ENCODE peak calls at places on chromosome 2, in four cellular contexts. N is cardiac muscle cell, M is thoracic aorta, B is fibroblast of lung. H is an unnamed sample. For H3K4me1 and H3K27me3, the result is how much of the 10 kb centered on the place peaks cover.

GRCh38 chr2:216299588-216299987 is 72.7 kb downstream of the MARCHF4 start:
- DNase-seq in N (no peak), B (peak), M (no peak), H (no peak)

GRCh38 chr2:69138793-69139510 is 126.0 kb downstream of the ANTXR1 start:
- DNase-seq in B (peak), M (no peak), N (no peak), H (no peak)

GRCh38 chr2:240329778-240330177 is 105.7 kb upstream of the GPC1 start:
- DNase-seq in M (no peak), N (no peak), B (no peak), H (no peak)

GRCh38 chr2:168499500-168499899 is 43.4 kb downstream of the CERS6 start:
- DNase-seq in N (no peak), B (peak), M (no peak), H (no peak)

GRCh38 chr2:198973785-198974184 is 484.0 kb downstream of the SATB2 start:
- DNase-seq in N (no peak), M (no peak), B (no peak), H (no peak)

GRCh38 chr2:72148391-72148974 is 821 bp upstream of the CYP26B1 start:
- DNase-seq in M (no peak), N (peak), B (no peak), H (no peak)

GRCh38 chr2:29627366-29627765 is 294.0 kb downstream of the ALK start:
- DNase-seq in B (peak), M (no peak), N (no peak), H (no peak)

GRCh38 chr2:215680605-215681598 is 245.0 kb upstream of the FN1 start:
- DNase-seq in M (no peak), N (no peak), B (peak), H (no peak)

GRCh38 chr2:231932985-231933915 is 7.1 kb upstream of the NPPC start:
- DNase-seq in B (no peak), M (no peak), N (no peak), H (no peak)

GRCh38 chr2:36451512-36451911 is 95.9 kb downstream of the CRIM1 start:
- DNase-seq in B (peak), M (no peak), N (no peak), H (no peak)

GRCh38 chr2:232574674-232575403 is 24.4 kb downstream of the EIF4E2 start:
- DNase-seq in N (no peak), M (no peak), B (peak), H (no peak)

GRCh38 chr2:234044157-234044556 is 6.3 kb upstream of the SPP2 start:
- DNase-seq in B (peak), N (no peak), M (no peak), H (no peak)

GRCh38 chr2:29222381-29223179 is 107.4 kb downstream of the CLIP4 start:
- DNase-seq in N (no peak), B (no peak), M (no peak), H (no peak)

GRCh38 chr2:57444731-57445414 is 601.7 kb upstream of the VRK2 start:
- DNase-seq in N (no peak), M (no peak), B (peak), H (no peak)

GRCh38 chr2:241680827-241681599 is 5.6 kb downstream of the DTYMK start:
- DNase-seq in N (no peak), M (no peak), B (peak), H (no peak)

GRCh38 chr2:237320801-237321563 is 93.0 kb downstream of the COL6A3 start:
- DNase-seq in B (no peak), M (no peak), N (no peak), H (no peak)

GRCh38 chr2:221455214-221455613 is 116.9 kb downstream of the EPHA4 start:
- DNase-seq in N (no peak), M (no peak), B (no peak), H (no peak)

GRCh38 chr2:23360571-23361125 is 24.3 kb upstream of the KLHL29 start:
- DNase-seq in B (no peak), M (no peak), N (no peak), H (no peak)

GRCh38 chr2:12534646-12535263 is 182.0 kb upstream of the TRIB2 start:
- DNase-seq in B (peak), N (no peak), M (no peak), H (no peak)

GRCh38 chr2:43010428-43011141 is 215.8 kb downstream of the ZFP36L2 start:
- DNase-seq in M (no peak), N (no peak), B (peak), H (peak)

GRCh38 chr2:234961784-234962183 is 10.0 kb downstream of the SH3BP4 start:
- DNase-seq in N (no peak), M (no peak), B (no peak), H (no peak)

GRCh38 chr2:198448803-198449202 is 644.4 kb downstream of the PLCL1 start:
- DNase-seq in B (no peak), N (no peak), M (no peak), H (peak)

GRCh38 chr2:47437287-47437686 is 34.3 kb downstream of the MSH2 start:
- DNase-seq in M (no peak), B (peak), N (peak), H (peak)

GRCh38 chr2:133871810-133872209 is 303.5 kb upstream of the NCKAP5 start:
- DNase-seq in N (no peak), B (peak), M (no peak), H (no peak)

GRCh38 chr2:65070172-65070830 is 14.1 kb downstream of the CEP68 start:
- DNase-seq in B (peak), N (no peak), M (no peak), H (peak)

GRCh38 chr2:111900859-111901258 is 2.5 kb downstream of the MERTK start:
- DNase-seq in M (no peak), N (peak), B (peak), H (peak)

GRCh38 chr2:83826601-83827000 is 632.5 kb downstream of the SUCLG1 start:
- DNase-seq in N (no peak), M (no peak), B (no peak), H (no peak)

GRCh38 chr2:9824956-9825720 is 18.1 kb upstream of the TAF1B start:
- DNase-seq in M (no peak), B (peak), N (no peak), H (no peak)

GRCh38 chr2:113127646-113128385 is 418 bp downstream of the IL1RN start:
- DNase-seq in M (no peak), B (no peak), N (no peak), H (no peak)
- H3K4me1 ChIP-seq in M (under half), B (under half), N (under half), H (under half)

GRCh38 chr2:18209934-18210639 is 331.6 kb downstream of the KCNS3 start:
- DNase-seq in B (peak), M (no peak), N (no peak), H (no peak)

GRCh38 chr2:18214936-18215335 is 336.5 kb downstream of the KCNS3 start:
- DNase-seq in B (peak), N (no peak), M (no peak), H (no peak)

GRCh38 chr2:18213986-18214385 is 335.5 kb downstream of the KCNS3 start:
- DNase-seq in N (no peak), B (no peak), M (no peak), H (no peak)

DNA sequence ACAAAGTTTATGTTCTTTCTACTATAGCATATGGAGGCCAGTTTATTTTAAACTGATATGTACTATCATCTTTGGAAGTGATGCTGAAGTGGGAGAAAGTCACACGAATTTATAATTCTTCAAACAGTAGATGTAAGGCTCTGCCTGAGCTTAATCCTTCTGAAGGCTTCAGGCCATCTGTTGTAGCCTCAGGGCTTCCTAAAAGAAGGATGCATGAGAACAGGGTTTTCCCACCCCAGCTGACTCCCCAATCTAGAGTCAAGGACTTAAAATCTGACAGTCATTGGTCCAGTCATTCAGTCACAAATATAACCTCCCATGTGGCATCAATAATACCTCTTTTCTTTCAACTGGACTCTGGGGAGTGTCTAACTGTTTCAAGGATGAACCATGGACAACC is 330.5 kb downstream of the KCNS3 start:
- DNase-seq in M (no peak), N (no peak), B (no peak), H (no peak)
- H3K27me3 ChIP-seq in M (under half), N (under half), B (under half), H (under half)

DNA sequence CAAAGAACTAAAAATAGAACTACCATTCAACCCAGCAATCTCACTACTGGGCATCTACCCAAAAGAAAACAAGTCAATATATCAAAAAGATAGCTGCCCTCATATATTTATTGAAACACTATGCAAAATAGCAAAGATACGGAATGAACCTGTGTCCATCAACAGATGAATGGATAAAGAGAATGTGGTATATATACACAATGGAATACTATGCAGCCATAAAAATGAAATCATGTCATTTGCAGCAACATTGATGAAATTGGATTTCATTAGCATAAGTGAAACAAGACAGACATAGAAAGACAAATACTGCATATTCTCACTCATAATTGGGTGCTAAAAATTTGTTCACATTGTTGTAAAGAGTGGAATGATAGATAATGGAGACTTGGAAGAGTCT is 16.2 kb upstream of the LDAH start:
- DNase-seq in B (no peak), N (no peak), M (no peak), H (no peak)
- H3K27ac ChIP-seq in B (no peak), N (no peak), M (no peak), H (no peak)

DNA sequence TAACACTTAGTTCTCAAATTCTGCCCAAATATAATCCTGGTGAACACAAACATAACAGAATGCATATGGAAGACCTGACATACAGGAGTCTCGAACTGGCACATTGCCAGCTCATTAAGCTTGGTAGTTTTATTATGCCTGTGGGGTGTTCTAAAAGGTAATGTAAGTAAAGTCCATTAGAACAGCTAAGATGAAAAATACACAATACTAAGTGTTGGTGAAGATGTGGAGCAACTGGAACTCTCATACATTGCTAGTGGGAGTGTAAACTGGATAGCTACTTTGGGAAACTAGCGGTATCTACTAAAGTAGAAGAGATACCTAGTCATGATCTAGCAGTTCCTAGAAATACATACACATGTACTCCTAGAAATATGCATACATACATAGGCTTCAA is 24.3 kb upstream of the RAB10 start:
- DNase-seq in M (no peak), N (no peak), B (no peak), H (no peak)
- H3K4me1 ChIP-seq in M (under half), N (under half), B (under half), H (under half)

DNA sequence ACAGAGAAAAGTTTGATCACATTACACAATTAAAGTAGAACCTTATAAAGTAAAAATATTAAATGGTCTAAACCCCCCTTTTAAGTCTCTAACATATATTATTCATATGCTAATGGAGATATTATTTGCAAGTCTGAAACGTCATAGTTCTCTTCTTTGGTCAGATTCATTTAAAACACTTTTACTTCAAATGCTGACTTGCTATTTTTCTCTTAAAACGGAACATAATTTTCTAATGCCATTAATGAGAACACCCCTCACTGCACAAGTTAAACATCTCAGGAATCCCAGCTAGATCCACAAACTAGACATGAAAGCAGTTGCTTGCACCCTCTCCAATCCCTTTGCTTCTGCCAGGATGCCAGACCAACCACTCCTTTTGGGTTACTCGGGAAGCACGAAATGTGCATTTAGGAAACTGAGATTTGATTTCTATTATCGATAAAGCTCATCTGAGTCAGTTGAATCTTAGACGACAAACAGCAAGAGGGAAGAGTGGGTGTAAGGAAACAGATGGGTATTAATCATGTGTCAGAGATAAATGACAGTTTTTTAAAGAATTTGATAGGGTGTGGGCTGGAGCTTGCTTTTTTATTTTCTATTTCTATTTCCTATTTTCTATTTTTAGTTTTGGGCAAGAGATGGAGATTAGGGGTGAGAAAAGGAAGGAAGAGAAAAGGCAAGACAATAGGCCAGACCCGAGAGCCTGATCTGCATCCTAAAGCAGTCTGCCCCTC is 1.5 kb downstream of the ADD2 start:
- DNase-seq in M (no peak), B (no peak), N (no peak), H (no peak)
- H3K27me3 ChIP-seq in M (under half), B (under half), N (under half), H (under half)

H was measured in small intestine.